ENCODE peak calls at places on chromosome 12, in ten cellular contexts. Q is DND-41; P is WERI-Rb-1; Z is spleen; M is naive thymus-derived CD4-positive, alpha-beta T cell; F is uterus; K is pancreas; D is GM23338; O is neuronal stem cell; G is aorta. H is an unnamed sample.

GRCh38 chr12:29253916-29254625 is 105.0 kb downstream of the FAR2 start:
- DNase-seq in O (no peak), Q (no peak), F (no peak), D (no peak), Z (no peak), K (no peak), G (no peak), P (peak; percentile 55), M (no peak), H (no peak)

GRCh38 chr12:58540480-58541299 is 379.6 kb downstream of the LRIG3 start:
- DNase-seq in G (peak; percentile 74), D (peak; percentile 92), K (peak; percentile 76), M (no peak), Q (peak; percentile 69), P (peak; percentile 84), O (peak; percentile 74), F (peak; percentile 76), Z (peak; percentile 72), H (peak; percentile 64)

GRCh38 chr12:76551482-76551888 is 8.1 kb downstream of the OSBPL8 start:
- DNase-seq in F (no peak), K (no peak), O (no peak), Q (no peak), G (no peak), D (no peak), P (no peak), M (no peak), Z (no peak), H (no peak)

GRCh38 chr12:11860026-11860425 is 210.6 kb downstream of the ETV6 start:
- DNase-seq in Z (no peak), P (no peak), Q (no peak), F (no peak), M (peak; percentile 39), D (no peak), O (no peak), K (no peak), G (no peak), H (no peak)

GRCh38 chr12:114780746-114781399 is 96.9 kb upstream of the TBX3 start:
- DNase-seq in K (no peak), O (no peak), G (no peak), F (no peak), Q (no peak), Z (no peak), P (no peak), D (no peak), M (no peak), H (no peak)

GRCh38 chr12:53937596-53938275 is 895 bp upstream of the HOXC13 start:
- DNase-seq in O (no peak), P (no peak), G (no peak), M (no peak), Z (no peak), Q (no peak), F (no peak), K (no peak), D (no peak), H (no peak)

GRCh38 chr12:115697341-115697740 is 580.2 kb downstream of the MED13L start:
- DNase-seq in P (peak; percentile 49), Z (no peak), Q (no peak), D (no peak), G (no peak), K (no peak), M (no peak), F (no peak), O (no peak), H (no peak)

GRCh38 chr12:62924084-62924483 is 10.9 kb downstream of the PPM1H start:
- DNase-seq in K (no peak), P (no peak), F (no peak), O (no peak), D (no peak), Q (no peak), M (no peak), Z (no peak), G (no peak), H (no peak)

GRCh38 chr12:67648306-67649164 is at the start of gene DYRK2:
- DNase-seq in G (peak; percentile 89), D (peak; percentile 77), O (peak; percentile 82), Q (peak; percentile 84), F (peak; percentile 79), P (peak; percentile 81), M (peak; percentile 69), Z (peak; percentile 94), K (peak; percentile 86), H (peak; percentile 90)

GRCh38 chr12:121132601-121133481 is at the start of gene P2RX7:
- DNase-seq in M (peak; percentile 46), F (peak; percentile 71), Z (peak; percentile 90), Q (peak; percentile 63), G (peak; percentile 91), K (peak; percentile 85), P (no peak), D (peak; percentile 79), O (no peak), H (peak; percentile 80)

GRCh38 chr12:75707983-75708382 is 196.6 kb upstream of the KRR1 start:
- DNase-seq in O (no peak), Q (no peak), Z (no peak), G (no peak), M (no peak), D (no peak), P (no peak), F (no peak), K (no peak), H (no peak)

GRCh38 chr12:5236022-5236421 is 192.3 kb downstream of the KCNA5 start:
- DNase-seq in F (no peak), G (no peak), K (no peak), D (no peak), M (no peak), P (no peak), O (no peak), Z (no peak), Q (no peak), H (no peak)
- H3K4me3 ChIP-seq in F (no peak overlapping the region), G (no peak overlapping the region), K (no peak overlapping the region), D (no peak overlapping the region), M (no peak overlapping the region), P (no peak overlapping the region), O (no peak overlapping the region), Z (no peak overlapping the region), Q (no peak overlapping the region), H (no peak overlapping the region)

GRCh38 chr12:130009961-130010360 is 106.1 kb upstream of the TMEM132D start:
- DNase-seq in F (no peak), Z (no peak), G (no peak), O (no peak), D (no peak), P (no peak), M (no peak), Q (no peak), K (peak; percentile 46), H (no peak)
- H3K27ac ChIP-seq in F (no peak overlapping the region), Z (no peak overlapping the region), G (no peak overlapping the region), O (no peak overlapping the region), D (no peak overlapping the region), P (no peak overlapping the region), M (no peak overlapping the region), Q (no peak overlapping the region), K (no peak overlapping the region), H (no peak overlapping the region)

DNA sequence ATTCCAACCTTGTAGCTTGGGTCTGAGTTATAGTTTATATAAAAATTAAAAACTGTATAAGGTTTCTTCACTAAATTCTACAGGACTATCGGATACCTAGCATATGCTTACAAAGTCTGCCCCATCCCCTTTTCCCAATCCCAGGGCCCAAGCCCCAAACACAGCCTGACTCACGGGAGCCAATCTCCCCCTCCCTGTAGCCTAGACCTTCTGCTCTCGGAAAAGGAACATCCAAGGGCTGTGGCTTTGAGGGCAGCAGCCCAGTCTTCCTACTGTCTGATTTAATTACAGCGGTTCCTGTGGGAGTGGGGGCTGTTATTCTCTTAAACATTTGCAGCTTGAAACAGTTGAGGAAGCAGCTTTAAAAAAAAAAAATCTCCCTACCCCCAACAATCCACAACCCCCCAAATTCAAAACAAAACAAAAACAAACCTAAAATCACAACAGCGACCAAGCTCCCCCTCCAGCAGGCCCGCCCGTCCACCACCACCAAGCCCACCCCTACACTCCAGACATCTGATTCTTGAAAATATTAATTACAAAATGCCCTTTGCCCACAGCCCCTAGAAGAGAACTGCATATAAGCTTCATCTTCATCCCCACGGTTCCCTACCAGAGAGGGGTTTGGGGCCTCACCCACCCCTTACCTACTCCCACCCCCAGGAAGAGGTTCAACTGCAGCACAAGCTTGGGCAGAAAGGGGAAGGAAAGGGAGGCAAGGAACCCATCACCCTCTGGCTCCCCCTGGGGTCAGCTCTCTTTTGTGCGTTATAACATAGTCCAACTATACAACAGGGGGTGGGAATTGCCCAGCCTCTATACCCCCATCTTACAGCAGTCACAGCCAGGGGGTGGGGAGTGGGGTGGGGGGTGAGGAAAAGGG is 1.1 kb upstream of the PRKAG1 start:
- DNase-seq in P (peak; percentile 61), F (no peak), G (peak; percentile 61), O (no peak), D (peak; percentile 78), M (no peak), Z (no peak), K (no peak), Q (peak; percentile 72), H (peak; percentile 49)
- H3K4me3 ChIP-seq in P (no peak overlapping the region), F (no peak overlapping the region), G (no peak overlapping the region), O (no peak overlapping the region), D (peak overlapping the region; percentile 81), M (no peak overlapping the region), Z (no peak overlapping the region), K (no peak overlapping the region), Q (peak overlapping the region; percentile 36), H (peak overlapping the region; percentile 88)

GRCh38 chr12:108337235-108338223 is 1.6 kb downstream of the CMKLR1 start:
- DNase-seq in O (no peak), Q (peak; percentile 20), P (peak; percentile 26), K (no peak), F (no peak), M (no peak), D (peak; percentile 74), G (peak; percentile 58), Z (peak; percentile 23), H (no peak)

GRCh38 chr12:108333898-108334699 is 5.0 kb downstream of the CMKLR1 start:
- DNase-seq in Q (no peak), Z (peak; percentile 27), D (no peak), M (no peak), P (no peak), G (peak; percentile 60), F (no peak), K (no peak), O (no peak), H (no peak)

GRCh38 chr12:108338915-108339657 is at the start of gene CMKLR1:
- DNase-seq in Q (peak; percentile 7), O (no peak), P (no peak), G (peak; percentile 85), M (no peak), F (peak; percentile 59), Z (peak; percentile 80), D (peak; percentile 50), K (peak; percentile 59), H (peak; percentile 70)

GRCh38 chr12:108332791-108333382 is 6.2 kb downstream of the CMKLR1 start:
- DNase-seq in Q (no peak), Z (peak; percentile 81), K (no peak), M (no peak), D (no peak), P (no peak), O (no peak), F (no peak), G (peak; percentile 90), H (peak; percentile 76)

DNA sequence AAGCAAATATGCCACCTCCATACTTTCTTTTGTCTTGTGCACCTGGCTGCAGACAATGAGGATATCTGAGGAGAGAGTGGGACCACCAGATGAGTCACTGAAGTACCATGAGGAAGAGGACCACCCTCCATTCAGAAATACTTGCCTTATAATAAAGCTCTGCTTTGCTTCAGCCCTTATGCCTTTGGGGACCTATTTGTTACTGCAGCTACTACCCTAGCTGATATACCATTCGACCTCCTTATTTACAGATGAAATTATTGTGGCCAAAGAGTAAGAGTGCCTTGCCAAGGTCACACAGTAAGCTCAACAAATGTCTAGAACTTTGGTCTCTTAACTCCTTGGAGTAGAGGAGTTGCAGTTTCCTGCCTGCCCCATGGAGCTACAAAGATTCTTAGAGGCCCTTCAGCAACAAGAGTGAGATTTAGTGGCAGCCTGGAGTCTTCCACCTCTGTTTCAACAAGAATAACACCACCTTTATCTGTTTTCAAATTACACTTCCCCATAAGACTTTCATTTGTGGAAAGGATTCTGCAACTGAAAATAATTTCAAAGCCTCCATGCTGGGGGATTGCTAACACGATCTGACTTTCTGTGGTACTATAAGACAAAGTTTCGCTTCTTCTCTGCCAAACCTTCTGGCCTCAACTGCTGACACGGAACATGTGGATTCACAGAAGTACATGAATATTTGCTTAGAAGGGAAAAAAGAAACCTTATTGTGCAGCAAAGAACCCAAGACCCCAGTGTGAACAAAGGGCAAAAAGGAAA is 3.6 kb downstream of the CMKLR1 start:
- DNase-seq in Z (no peak), Q (no peak), O (no peak), F (no peak), D (no peak), K (no peak), G (no peak), M (no peak), P (no peak), H (no peak)
- H3K27ac ChIP-seq in Z (no peak overlapping the region), Q (no peak overlapping the region), O (no peak overlapping the region), F (no peak overlapping the region), D (no peak overlapping the region), K (no peak overlapping the region), G (no peak overlapping the region), M (no peak overlapping the region), P (no peak overlapping the region), H (no peak overlapping the region)

H was measured in psoas muscle.